ENCODE peak calls at places on chromosomes 3 and 15, in nine cellular contexts. Q is endodermal cell, I is NB4, E is fibroblast of lung, J is PC-9, S is AG04450, D is pancreas, T is PC-3, H is IMR-90. V is an unnamed sample.

GRCh38 chr3:100954990-100955389 is 38.2 kb downstream of the ABI3BP start:
- DNase-seq in Q (no peak), I (no peak), E (peak; percentile 93), J (no peak), S (peak; percentile 71), D (no peak), T (peak; percentile 17), H (peak; percentile 97), V (peak; percentile 95)

GRCh38 chr3:79846148-79846933 is 78.5 kb upstream of the ROBO1 start:
- DNase-seq in Q (peak; percentile 71), I (peak; percentile 28), E (no peak), J (no peak), S (no peak), D (no peak), T (no peak), H (no peak), V (no peak)

GRCh38 chr3:163490119-163490518 is 1588.2 kb downstream of the SI start:
- DNase-seq in Q (peak; percentile 93), I (peak; percentile 61), E (peak; percentile 2), J (peak; percentile 50), S (no peak), D (peak; percentile 59), T (peak; percentile 79), H (no peak), V (no peak)

GRCh38 chr15:25737218-25737643 is 125.9 kb downstream of the ATP10A start:
- DNase-seq in Q (no peak), I (no peak), E (peak; percentile 48), J (no peak), S (no peak), D (no peak), T (no peak), H (peak; percentile 41), V (no peak)

GRCh38 chr3:126181398-126181725 is 976 bp upstream of the ALDH1L1 start:
- DNase-seq in Q (no peak), I (no peak), E (no peak), J (no peak), S (no peak), D (no peak), T (no peak), H (no peak), V (no peak)

GRCh38 chr3:169600732-169601131 is 62.8 kb downstream of the MECOM start:
- DNase-seq in Q (no peak), I (peak; percentile 2), E (no peak), J (no peak), S (no peak), D (no peak), T (no peak), H (no peak), V (no peak)

GRCh38 chr3:131658115-131658514 is 155.3 kb upstream of the MRPL3 start:
- DNase-seq in Q (no peak), I (no peak), E (no peak), J (peak; percentile 2), S (no peak), D (no peak), T (no peak), H (no peak), V (no peak)

GRCh38 chr15:57686657-57687056 is 19.9 kb upstream of the POLR2M start:
- DNase-seq in Q (no peak), I (no peak), E (no peak), J (no peak), S (no peak), D (no peak), T (no peak), H (no peak), V (no peak)

GRCh38 chr3:72154391-72155300 is 369.7 kb upstream of the PROK2 start:
- DNase-seq in Q (no peak), I (no peak), E (peak; percentile 50), J (no peak), S (no peak), D (no peak), T (no peak), H (peak; percentile 11), V (no peak)

GRCh38 chr3:72155391-72156064 is 370.6 kb upstream of the PROK2 start:
- DNase-seq in Q (no peak), I (peak; percentile 19), E (peak; percentile 98), J (no peak), S (peak; percentile 88), D (peak; percentile 71), T (peak; percentile 83), H (peak; percentile 98), V (peak; percentile 98)

GRCh38 chr3:72152551-72153476 is 367.9 kb upstream of the PROK2 start:
- DNase-seq in Q (no peak), I (no peak), E (peak; percentile 79), J (no peak), S (peak; percentile 29), D (peak; percentile 76), T (peak; percentile 77), H (peak; percentile 69), V (no peak)

GRCh38 chr3:72151465-72152238 is 366.7 kb upstream of the PROK2 start:
- DNase-seq in Q (no peak), I (no peak), E (no peak), J (no peak), S (no peak), D (no peak), T (no peak), H (no peak), V (no peak)

GRCh38 chr3:72153477-72154314 is 368.7 kb upstream of the PROK2 start:
- DNase-seq in Q (no peak), I (no peak), E (no peak), J (no peak), S (no peak), D (no peak), T (no peak), H (no peak), V (no peak)
- H3K4me3 ChIP-seq in Q (no peak overlapping the region), I (no peak overlapping the region), E (peak overlapping the region; percentile 58), J (no peak overlapping the region), S (peak overlapping the region; percentile 50), D (no peak overlapping the region), T (peak overlapping the region; percentile 60), H (no peak overlapping the region), V (no peak overlapping the region)

DNA sequence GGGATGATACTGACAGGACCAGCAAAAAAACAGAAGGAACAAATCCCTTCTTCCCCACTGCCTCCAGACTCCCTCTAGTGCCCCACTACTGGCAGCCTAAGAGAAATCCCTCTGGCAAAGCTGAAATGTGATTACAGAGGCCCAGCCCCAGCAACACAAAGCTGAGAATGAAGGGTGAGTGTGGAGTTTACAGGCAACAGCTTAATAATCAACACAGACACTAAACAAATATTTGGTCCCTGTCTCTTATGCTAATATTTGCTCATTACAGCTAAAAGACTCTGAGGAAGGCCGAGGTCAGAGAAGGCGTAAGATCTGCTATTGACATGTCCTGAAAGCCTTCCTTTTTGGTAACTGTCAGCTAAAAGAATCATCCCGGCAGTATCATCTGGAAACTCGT is 308.5 kb upstream of the RASGRP1 start:
- DNase-seq in Q (peak; percentile 48), I (no peak), E (no peak), J (no peak), S (no peak), D (no peak), T (peak; percentile 17), H (no peak), V (no peak)
- TF ChIP-seq CTCF in Q (peak; percentile 39), I (no peak), E (peak; percentile 18), J (no peak), S (no peak), D (no peak), T (no peak), H (no peak), V (no peak)

GRCh38 chr3:14430706-14431470 is 28.5 kb downstream of the SLC6A6 start:
- DNase-seq in Q (no peak), I (no peak), E (no peak), J (no peak), S (no peak), D (no peak), T (no peak), H (no peak), V (no peak)

GRCh38 chr3:14429237-14429636 is 26.8 kb downstream of the SLC6A6 start:
- DNase-seq in Q (no peak), I (no peak), E (no peak), J (no peak), S (no peak), D (no peak), T (no peak), H (peak; percentile 43), V (no peak)

GRCh38 chr3:14428087-14429067 is 26.0 kb downstream of the SLC6A6 start:
- DNase-seq in Q (no peak), I (no peak), E (peak; percentile 33), J (no peak), S (no peak), D (no peak), T (no peak), H (no peak), V (no peak)

GRCh38 chr3:14431556-14431927 is 29.1 kb downstream of the SLC6A6 start:
- DNase-seq in Q (peak; percentile 71), I (peak; percentile 77), E (no peak), J (no peak), S (no peak), D (no peak), T (no peak), H (no peak), V (no peak)

GRCh38 chr3:14429689-14430452 is 27.5 kb downstream of the SLC6A6 start:
- DNase-seq in Q (no peak), I (no peak), E (no peak), J (no peak), S (no peak), D (no peak), T (no peak), H (no peak), V (no peak)
- H3K4me3 ChIP-seq in Q (no peak overlapping the region), I (no peak overlapping the region), E (no peak overlapping the region), J (no peak overlapping the region), S (no peak overlapping the region), D (no peak overlapping the region), T (no peak overlapping the region), H (no peak overlapping the region), V (no peak overlapping the region)

DNA sequence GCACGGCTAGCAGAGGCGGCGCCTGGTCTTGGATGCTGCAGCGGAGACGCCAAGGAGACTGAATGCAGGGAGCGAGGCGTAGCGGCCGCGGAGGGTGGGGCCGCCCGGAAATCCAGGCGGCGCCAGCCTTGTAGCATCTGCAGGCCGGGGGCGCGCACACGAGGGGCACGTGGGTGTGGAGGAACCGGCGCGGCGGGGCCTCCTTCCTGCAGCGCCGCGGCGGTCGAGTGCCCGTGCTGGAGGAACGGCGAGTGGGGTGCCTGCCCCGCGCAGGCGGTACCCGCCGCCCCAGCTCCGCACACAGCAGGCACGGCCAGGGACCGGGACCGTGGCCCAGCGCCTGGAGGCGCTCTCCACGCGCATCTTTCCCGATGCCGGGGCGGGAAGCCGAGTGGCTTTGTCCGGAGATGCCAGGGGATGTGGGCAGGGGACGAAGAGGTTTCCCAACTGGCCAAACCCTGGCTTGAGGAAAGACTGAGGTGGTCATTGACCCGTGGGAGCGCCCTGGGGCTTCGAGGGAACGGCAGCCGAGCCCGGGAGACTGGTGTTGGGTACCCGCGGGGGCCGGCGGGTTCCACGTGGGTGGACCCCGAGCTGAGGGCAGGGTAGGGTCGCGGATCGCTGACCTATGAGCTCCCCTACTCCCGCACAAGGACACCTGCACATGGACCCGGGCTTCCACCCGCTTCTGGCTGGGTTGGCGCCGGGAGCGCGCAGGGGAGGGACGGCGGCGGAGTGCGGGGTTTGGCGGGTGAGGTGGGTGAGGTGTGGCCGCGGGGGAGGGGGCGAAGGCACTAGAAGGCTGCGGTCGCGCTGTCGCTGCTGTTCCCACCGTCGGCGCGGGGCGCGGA is 246.4 kb upstream of the TOPAZ1 start:
- DNase-seq in Q (peak; percentile 76), I (no peak), E (peak; percentile 20), J (peak; percentile 51), S (no peak), D (no peak), T (peak; percentile 50), H (no peak), V (no peak)
- TF ChIP-seq CTCF in Q (no peak), I (no peak), E (no peak), J (no peak), S (no peak), D (no peak), T (no peak), H (no peak), V (no peak)

GRCh38 chr15:67091073-67091965 is 25.9 kb downstream of the SMAD3 start:
- DNase-seq in Q (no peak), I (peak; percentile 96), E (peak; percentile 99), J (peak; percentile 95), S (peak; percentile 86), D (peak; percentile 70), T (peak; percentile 95), H (peak; percentile 99), V (no peak)
- H3K4me3 ChIP-seq in Q (no peak overlapping the region), I (peak overlapping the region; percentile 16), E (no peak overlapping the region), J (peak overlapping the region; percentile 39), S (peak overlapping the region; percentile 37), D (no peak overlapping the region), T (peak overlapping the region; percentile 24), H (no peak overlapping the region), V (no peak overlapping the region)